ENCODE peak calls at places on chromosomes 2 and 18, in nine cellular contexts. One of them, this sample, is unnamed.

GRCh38 chr2:98839292-98839691 is 96.7 kb downstream of the CRACDL start:
- DNase-seq in IMR-90: peak; percentile 19
- DNase-seq in coronary artery: no peak
- DNase-seq in hippocampal formation: no peak
- DNase-seq in nucleus accumbens: no peak
- DNase-seq in activated CD8-positive, alpha-beta memory T cell treated with anti-CD3 and anti-CD28 coated beads for 24 hours: no peak
- DNase-seq in anterior cingulate cortex: no peak
- DNase-seq in K562: no peak
- DNase-seq in H54: no peak
- DNase-seq in this sample: no peak

GRCh38 chr2:196750977-196751631 is 48.4 kb downstream of the GTF3C3 start:
- DNase-seq in IMR-90: peak; percentile 61
- DNase-seq in coronary artery: peak; percentile 73
- DNase-seq in hippocampal formation: peak; percentile 42
- DNase-seq in nucleus accumbens: no peak
- DNase-seq in activated CD8-positive, alpha-beta memory T cell treated with anti-CD3 and anti-CD28 coated beads for 24 hours: peak; percentile 78
- DNase-seq in anterior cingulate cortex: peak; percentile 3
- DNase-seq in K562: peak; percentile 34
- DNase-seq in H54: peak; percentile 20
- DNase-seq in this sample: no peak

GRCh38 chr2:96103906-96104861 is 12.2 kb downstream of the ADRA2B start:
- DNase-seq in IMR-90: no peak
- DNase-seq in coronary artery: peak; percentile 69
- DNase-seq in hippocampal formation: no peak
- DNase-seq in nucleus accumbens: no peak
- DNase-seq in activated CD8-positive, alpha-beta memory T cell treated with anti-CD3 and anti-CD28 coated beads for 24 hours: peak; percentile 38
- DNase-seq in anterior cingulate cortex: no peak
- DNase-seq in K562: no peak
- DNase-seq in H54: no peak
- DNase-seq in this sample: no peak

GRCh38 chr2:207115715-207116364 is 49.9 kb downstream of the KLF7 start:
- DNase-seq in IMR-90: peak; percentile 63
- DNase-seq in coronary artery: no peak
- DNase-seq in hippocampal formation: peak; percentile 73
- DNase-seq in nucleus accumbens: no peak
- DNase-seq in activated CD8-positive, alpha-beta memory T cell treated with anti-CD3 and anti-CD28 coated beads for 24 hours: no peak
- DNase-seq in anterior cingulate cortex: no peak
- DNase-seq in K562: no peak
- DNase-seq in H54: no peak
- DNase-seq in this sample: peak; percentile 20

GRCh38 chr2:54906711-54907110 is 143.5 kb downstream of the RTN4 start:
- DNase-seq in IMR-90: no peak
- DNase-seq in coronary artery: no peak
- DNase-seq in hippocampal formation: peak; percentile 47
- DNase-seq in nucleus accumbens: no peak
- DNase-seq in activated CD8-positive, alpha-beta memory T cell treated with anti-CD3 and anti-CD28 coated beads for 24 hours: no peak
- DNase-seq in anterior cingulate cortex: no peak
- DNase-seq in K562: no peak
- DNase-seq in H54: no peak
- DNase-seq in this sample: no peak

GRCh38 chr2:186879312-186879711 is 30.3 kb upstream of the ZSWIM2 start:
- DNase-seq in IMR-90: no peak
- DNase-seq in coronary artery: no peak
- DNase-seq in hippocampal formation: no peak
- DNase-seq in nucleus accumbens: no peak
- DNase-seq in activated CD8-positive, alpha-beta memory T cell treated with anti-CD3 and anti-CD28 coated beads for 24 hours: no peak
- DNase-seq in anterior cingulate cortex: no peak
- DNase-seq in K562: no peak
- DNase-seq in H54: no peak
- DNase-seq in this sample: no peak

GRCh38 chr2:38765149-38765548 is 12.9 kb upstream of the GEMIN6 start:
- DNase-seq in IMR-90: peak; percentile 79
- DNase-seq in coronary artery: no peak
- DNase-seq in hippocampal formation: no peak
- DNase-seq in nucleus accumbens: no peak
- DNase-seq in activated CD8-positive, alpha-beta memory T cell treated with anti-CD3 and anti-CD28 coated beads for 24 hours: no peak
- DNase-seq in anterior cingulate cortex: no peak
- DNase-seq in K562: no peak
- DNase-seq in H54: no peak
- DNase-seq in this sample: no peak

GRCh38 chr2:230904856-230905447 is 20.1 kb downstream of the GPR55 start:
- DNase-seq in IMR-90: no peak
- DNase-seq in coronary artery: peak; percentile 67
- DNase-seq in hippocampal formation: no peak
- DNase-seq in nucleus accumbens: no peak
- DNase-seq in activated CD8-positive, alpha-beta memory T cell treated with anti-CD3 and anti-CD28 coated beads for 24 hours: no peak
- DNase-seq in anterior cingulate cortex: no peak
- DNase-seq in K562: no peak
- DNase-seq in H54: no peak
- DNase-seq in this sample: no peak

GRCh38 chr2:40240067-40240466 is 211.8 kb downstream of the SLC8A1 start:
- DNase-seq in IMR-90: peak; percentile 96
- DNase-seq in coronary artery: peak; percentile 91
- DNase-seq in hippocampal formation: no peak
- DNase-seq in nucleus accumbens: no peak
- DNase-seq in activated CD8-positive, alpha-beta memory T cell treated with anti-CD3 and anti-CD28 coated beads for 24 hours: no peak
- DNase-seq in anterior cingulate cortex: no peak
- DNase-seq in K562: no peak
- DNase-seq in H54: no peak
- DNase-seq in this sample: peak; percentile 50

GRCh38 chr2:138329591-138329990 is 172.0 kb upstream of the SPOPL start:
- DNase-seq in IMR-90: no peak
- DNase-seq in coronary artery: no peak
- DNase-seq in hippocampal formation: no peak
- DNase-seq in nucleus accumbens: no peak
- DNase-seq in activated CD8-positive, alpha-beta memory T cell treated with anti-CD3 and anti-CD28 coated beads for 24 hours: no peak
- DNase-seq in anterior cingulate cortex: no peak
- DNase-seq in K562: no peak
- DNase-seq in H54: no peak
- DNase-seq in this sample: no peak

GRCh38 chr2:99727199-99727598 is 237.4 kb upstream of the REV1 start:
- DNase-seq in IMR-90: peak; percentile 13
- DNase-seq in coronary artery: no peak
- DNase-seq in hippocampal formation: no peak
- DNase-seq in nucleus accumbens: no peak
- DNase-seq in activated CD8-positive, alpha-beta memory T cell treated with anti-CD3 and anti-CD28 coated beads for 24 hours: no peak
- DNase-seq in anterior cingulate cortex: no peak
- DNase-seq in K562: no peak
- DNase-seq in H54: no peak
- DNase-seq in this sample: no peak

GRCh38 chr2:29753676-29754444 is 167.5 kb downstream of the ALK start:
- DNase-seq in IMR-90: peak; percentile 63
- DNase-seq in coronary artery: no peak
- DNase-seq in hippocampal formation: no peak
- DNase-seq in nucleus accumbens: no peak
- DNase-seq in activated CD8-positive, alpha-beta memory T cell treated with anti-CD3 and anti-CD28 coated beads for 24 hours: no peak
- DNase-seq in anterior cingulate cortex: no peak
- DNase-seq in K562: no peak
- DNase-seq in H54: no peak
- DNase-seq in this sample: no peak

GRCh38 chr2:182868049-182868422 is 1.6 kb upstream of the FRZB start:
- DNase-seq in IMR-90: no peak
- DNase-seq in coronary artery: no peak
- DNase-seq in hippocampal formation: no peak
- DNase-seq in nucleus accumbens: no peak
- DNase-seq in activated CD8-positive, alpha-beta memory T cell treated with anti-CD3 and anti-CD28 coated beads for 24 hours: no peak
- DNase-seq in anterior cingulate cortex: no peak
- DNase-seq in K562: no peak
- DNase-seq in H54: no peak
- DNase-seq in this sample: no peak

GRCh38 chr2:235851841-235852527 is 316.2 kb downstream of the GBX2 start:
- DNase-seq in IMR-90: no peak
- DNase-seq in coronary artery: no peak
- DNase-seq in hippocampal formation: no peak
- DNase-seq in nucleus accumbens: no peak
- DNase-seq in activated CD8-positive, alpha-beta memory T cell treated with anti-CD3 and anti-CD28 coated beads for 24 hours: no peak
- DNase-seq in anterior cingulate cortex: no peak
- DNase-seq in K562: no peak
- DNase-seq in H54: no peak
- DNase-seq in this sample: no peak

GRCh38 chr2:223034241-223034933 is 17.6 kb upstream of the KCNE4 start:
- DNase-seq in IMR-90: no peak
- DNase-seq in coronary artery: no peak
- DNase-seq in hippocampal formation: no peak
- DNase-seq in nucleus accumbens: no peak
- DNase-seq in activated CD8-positive, alpha-beta memory T cell treated with anti-CD3 and anti-CD28 coated beads for 24 hours: no peak
- DNase-seq in anterior cingulate cortex: no peak
- DNase-seq in K562: no peak
- DNase-seq in H54: no peak
- DNase-seq in this sample: no peak

GRCh38 chr2:60104514-60105501 is 448.6 kb downstream of the BCL11A start:
- DNase-seq in IMR-90: no peak
- DNase-seq in coronary artery: no peak
- DNase-seq in hippocampal formation: no peak
- DNase-seq in nucleus accumbens: no peak
- DNase-seq in activated CD8-positive, alpha-beta memory T cell treated with anti-CD3 and anti-CD28 coated beads for 24 hours: no peak
- DNase-seq in anterior cingulate cortex: no peak
- DNase-seq in K562: no peak
- DNase-seq in H54: no peak
- DNase-seq in this sample: no peak

GRCh38 chr2:181955010-181955409 is 30.6 kb upstream of the PPP1R1C start:
- DNase-seq in IMR-90: peak; percentile 82
- DNase-seq in coronary artery: no peak
- DNase-seq in hippocampal formation: no peak
- DNase-seq in nucleus accumbens: no peak
- DNase-seq in activated CD8-positive, alpha-beta memory T cell treated with anti-CD3 and anti-CD28 coated beads for 24 hours: no peak
- DNase-seq in anterior cingulate cortex: no peak
- DNase-seq in K562: no peak
- DNase-seq in H54: no peak
- DNase-seq in this sample: no peak

GRCh38 chr2:235949567-235950472 is 218.4 kb downstream of the GBX2 start:
- DNase-seq in IMR-90: no peak
- DNase-seq in coronary artery: no peak
- DNase-seq in hippocampal formation: no peak
- DNase-seq in nucleus accumbens: no peak
- DNase-seq in activated CD8-positive, alpha-beta memory T cell treated with anti-CD3 and anti-CD28 coated beads for 24 hours: no peak
- DNase-seq in anterior cingulate cortex: no peak
- DNase-seq in K562: no peak
- DNase-seq in H54: no peak
- DNase-seq in this sample: no peak

GRCh38 chr2:201699384-201699783 is 940 bp upstream of the MPP4 start:
- DNase-seq in IMR-90: no peak
- DNase-seq in coronary artery: no peak
- DNase-seq in hippocampal formation: no peak
- DNase-seq in nucleus accumbens: no peak
- DNase-seq in activated CD8-positive, alpha-beta memory T cell treated with anti-CD3 and anti-CD28 coated beads for 24 hours: no peak
- DNase-seq in anterior cingulate cortex: no peak
- DNase-seq in K562: no peak
- DNase-seq in H54: no peak
- DNase-seq in this sample: no peak

GRCh38 chr18:44654555-44654954 is 26.1 kb upstream of the SETBP1 start:
- DNase-seq in IMR-90: peak; percentile 45
- DNase-seq in coronary artery: no peak
- DNase-seq in hippocampal formation: no peak
- DNase-seq in nucleus accumbens: no peak
- DNase-seq in activated CD8-positive, alpha-beta memory T cell treated with anti-CD3 and anti-CD28 coated beads for 24 hours: no peak
- DNase-seq in anterior cingulate cortex: no peak
- DNase-seq in K562: no peak
- DNase-seq in H54: no peak
- DNase-seq in this sample: no peak

GRCh38 chr2:134260726-134261125 is 6.9 kb downstream of the MGAT5 start:
- DNase-seq in IMR-90: peak; percentile 90
- DNase-seq in coronary artery: no peak
- DNase-seq in hippocampal formation: no peak
- DNase-seq in nucleus accumbens: no peak
- DNase-seq in activated CD8-positive, alpha-beta memory T cell treated with anti-CD3 and anti-CD28 coated beads for 24 hours: no peak
- DNase-seq in anterior cingulate cortex: no peak
- DNase-seq in K562: no peak
- DNase-seq in H54: no peak
- DNase-seq in this sample: no peak

GRCh38 chr2:176118606-176119370 is 2.2 kb downstream of the HOXD10 start:
- DNase-seq in IMR-90: no peak
- DNase-seq in coronary artery: no peak
- DNase-seq in hippocampal formation: no peak
- DNase-seq in nucleus accumbens: no peak
- DNase-seq in activated CD8-positive, alpha-beta memory T cell treated with anti-CD3 and anti-CD28 coated beads for 24 hours: no peak
- DNase-seq in anterior cingulate cortex: no peak
- DNase-seq in K562: peak; percentile 60
- DNase-seq in H54: no peak
- DNase-seq in this sample: no peak

GRCh38 chr18:11877497-11877896 is 26.3 kb downstream of the CHMP1B start:
- DNase-seq in IMR-90: no peak
- DNase-seq in coronary artery: no peak
- DNase-seq in hippocampal formation: no peak
- DNase-seq in nucleus accumbens: no peak
- DNase-seq in activated CD8-positive, alpha-beta memory T cell treated with anti-CD3 and anti-CD28 coated beads for 24 hours: no peak
- DNase-seq in anterior cingulate cortex: no peak
- DNase-seq in K562: no peak
- DNase-seq in H54: no peak
- DNase-seq in this sample: no peak

GRCh38 chr2:235501663-235502009 is 7.8 kb downstream of the AGAP1 start:
- DNase-seq in IMR-90: no peak
- DNase-seq in coronary artery: no peak
- DNase-seq in hippocampal formation: no peak
- DNase-seq in nucleus accumbens: no peak
- DNase-seq in activated CD8-positive, alpha-beta memory T cell treated with anti-CD3 and anti-CD28 coated beads for 24 hours: no peak
- DNase-seq in anterior cingulate cortex: no peak
- DNase-seq in K562: no peak
- DNase-seq in H54: no peak
- DNase-seq in this sample: no peak

GRCh38 chr2:225182126-225182525 is 139.9 kb upstream of the DOCK10 start:
- DNase-seq in IMR-90: no peak
- DNase-seq in coronary artery: no peak
- DNase-seq in hippocampal formation: no peak
- DNase-seq in nucleus accumbens: no peak
- DNase-seq in activated CD8-positive, alpha-beta memory T cell treated with anti-CD3 and anti-CD28 coated beads for 24 hours: no peak
- DNase-seq in anterior cingulate cortex: no peak
- DNase-seq in K562: no peak
- DNase-seq in H54: no peak
- DNase-seq in this sample: no peak

GRCh38 chr18:49723648-49724180 is 89.6 kb downstream of the ACAA2 start:
- DNase-seq in IMR-90: peak; percentile 51
- DNase-seq in coronary artery: no peak
- DNase-seq in hippocampal formation: no peak
- DNase-seq in nucleus accumbens: no peak
- DNase-seq in activated CD8-positive, alpha-beta memory T cell treated with anti-CD3 and anti-CD28 coated beads for 24 hours: no peak
- DNase-seq in anterior cingulate cortex: no peak
- DNase-seq in K562: no peak
- DNase-seq in H54: peak; percentile 30
- DNase-seq in this sample: no peak

GRCh38 chr18:58552057-58552461 is 76.8 kb downstream of the ALPK2 start:
- DNase-seq in IMR-90: peak; percentile 63
- DNase-seq in coronary artery: no peak
- DNase-seq in hippocampal formation: no peak
- DNase-seq in nucleus accumbens: no peak
- DNase-seq in activated CD8-positive, alpha-beta memory T cell treated with anti-CD3 and anti-CD28 coated beads for 24 hours: peak; percentile 49
- DNase-seq in anterior cingulate cortex: no peak
- DNase-seq in K562: no peak
- DNase-seq in H54: no peak
- DNase-seq in this sample: no peak

GRCh38 chr2:85594715-85595377 is 699 bp upstream of the RNF181 start:
- DNase-seq in IMR-90: no peak
- DNase-seq in coronary artery: no peak
- DNase-seq in hippocampal formation: no peak
- DNase-seq in nucleus accumbens: no peak
- DNase-seq in activated CD8-positive, alpha-beta memory T cell treated with anti-CD3 and anti-CD28 coated beads for 24 hours: no peak
- DNase-seq in anterior cingulate cortex: no peak
- DNase-seq in K562: no peak
- DNase-seq in H54: no peak
- DNase-seq in this sample: no peak

GRCh38 chr2:209696836-209697711 is 74.6 kb upstream of the UNC80 start:
- DNase-seq in IMR-90: no peak
- DNase-seq in coronary artery: no peak
- DNase-seq in hippocampal formation: no peak
- DNase-seq in nucleus accumbens: no peak
- DNase-seq in activated CD8-positive, alpha-beta memory T cell treated with anti-CD3 and anti-CD28 coated beads for 24 hours: no peak
- DNase-seq in anterior cingulate cortex: no peak
- DNase-seq in K562: no peak
- DNase-seq in H54: no peak
- DNase-seq in this sample: no peak

GRCh38 chr2:231600619-231601355 is 8.1 kb downstream of the TEX44 start:
- DNase-seq in IMR-90: no peak
- DNase-seq in coronary artery: no peak
- DNase-seq in hippocampal formation: no peak
- DNase-seq in nucleus accumbens: no peak
- DNase-seq in activated CD8-positive, alpha-beta memory T cell treated with anti-CD3 and anti-CD28 coated beads for 24 hours: no peak
- DNase-seq in anterior cingulate cortex: no peak
- DNase-seq in K562: no peak
- DNase-seq in H54: no peak
- DNase-seq in this sample: no peak

GRCh38 chr18:35672897-35673296 is 91.4 kb downstream of the GALNT1 start:
- DNase-seq in IMR-90: peak; percentile 77
- DNase-seq in coronary artery: no peak
- DNase-seq in hippocampal formation: no peak
- DNase-seq in nucleus accumbens: no peak
- DNase-seq in activated CD8-positive, alpha-beta memory T cell treated with anti-CD3 and anti-CD28 coated beads for 24 hours: no peak
- DNase-seq in anterior cingulate cortex: no peak
- DNase-seq in K562: no peak
- DNase-seq in H54: no peak
- DNase-seq in this sample: no peak

This sample was measured in caudate nucleus.